ENCODE peak calls at places on chromosomes 16 and 17, in five cellular contexts. W is SK-N-SH, A is K562, P is GM12891, F is HepG2. H is an unnamed sample.

GRCh38 chr16:8632675-8633182 is 11.2 kb downstream of the METTL22 start:
- DNase-seq in W (no peak), A (no peak), P (no peak), F (no peak), H (no peak)

GRCh38 chr16:13110124-13110796 is 208.9 kb downstream of the SHISA9 start:
- DNase-seq in W (no peak), A (no peak), P (no peak), F (peak), H (no peak)

GRCh38 chr16:11175850-11176341 is 80.1 kb downstream of the SOCS1 start:
- DNase-seq in W (no peak), A (no peak), P (peak), F (no peak), H (peak)

GRCh38 chr17:9044796-9045470 is 23.6 kb downstream of the NTN1 start:
- DNase-seq in W (no peak), A (no peak), P (no peak), F (no peak), H (no peak)

GRCh38 chr17:7184647-7185046 is 5.5 kb upstream of the ASGR1 start:
- DNase-seq in W (no peak), A (no peak), P (no peak), F (no peak), H (no peak)

GRCh38 chr16:67940436-67941089 is 3.4 kb downstream of the LCAT start:
- DNase-seq in W (no peak), A (no peak), P (no peak), F (no peak), H (no peak)

GRCh38 chr17:76554131-76554530 is 14.3 kb downstream of the PRCD start:
- DNase-seq in W (no peak), A (no peak), P (no peak), F (no peak), H (no peak)

GRCh38 chr16:27108826-27109665 is 42.3 kb downstream of the C16orf82 start:
- DNase-seq in W (no peak), A (no peak), P (no peak), F (no peak), H (no peak)

GRCh38 chr16:427295-427694 is 1.8 kb downstream of the RAB11FIP3 start:
- DNase-seq in W (no peak), A (no peak), P (no peak), F (no peak), H (no peak)
- TF ChIP-seq TAF1 in W (no peak), A (no peak), P (no peak), F (no peak), H (no peak)

GRCh38 chr16:65124596-65124995 is 2.7 kb upstream of the CDH11 start:
- DNase-seq in W (no peak), A (no peak), P (no peak), F (no peak), H (no peak)

GRCh38 chr16:65122724-65122973 is 786 bp upstream of the CDH11 start:
- DNase-seq in W (no peak), A (no peak), P (no peak), F (no peak), H (no peak)

GRCh38 chr16:65121870-65122723 is at the start of gene CDH11:
- DNase-seq in W (peak), A (no peak), P (no peak), F (no peak), H (no peak)

GRCh38 chr16:65123846-65124513 is 2.1 kb upstream of the CDH11 start:
- DNase-seq in W (no peak), A (no peak), P (no peak), F (no peak), H (no peak)

DNA sequence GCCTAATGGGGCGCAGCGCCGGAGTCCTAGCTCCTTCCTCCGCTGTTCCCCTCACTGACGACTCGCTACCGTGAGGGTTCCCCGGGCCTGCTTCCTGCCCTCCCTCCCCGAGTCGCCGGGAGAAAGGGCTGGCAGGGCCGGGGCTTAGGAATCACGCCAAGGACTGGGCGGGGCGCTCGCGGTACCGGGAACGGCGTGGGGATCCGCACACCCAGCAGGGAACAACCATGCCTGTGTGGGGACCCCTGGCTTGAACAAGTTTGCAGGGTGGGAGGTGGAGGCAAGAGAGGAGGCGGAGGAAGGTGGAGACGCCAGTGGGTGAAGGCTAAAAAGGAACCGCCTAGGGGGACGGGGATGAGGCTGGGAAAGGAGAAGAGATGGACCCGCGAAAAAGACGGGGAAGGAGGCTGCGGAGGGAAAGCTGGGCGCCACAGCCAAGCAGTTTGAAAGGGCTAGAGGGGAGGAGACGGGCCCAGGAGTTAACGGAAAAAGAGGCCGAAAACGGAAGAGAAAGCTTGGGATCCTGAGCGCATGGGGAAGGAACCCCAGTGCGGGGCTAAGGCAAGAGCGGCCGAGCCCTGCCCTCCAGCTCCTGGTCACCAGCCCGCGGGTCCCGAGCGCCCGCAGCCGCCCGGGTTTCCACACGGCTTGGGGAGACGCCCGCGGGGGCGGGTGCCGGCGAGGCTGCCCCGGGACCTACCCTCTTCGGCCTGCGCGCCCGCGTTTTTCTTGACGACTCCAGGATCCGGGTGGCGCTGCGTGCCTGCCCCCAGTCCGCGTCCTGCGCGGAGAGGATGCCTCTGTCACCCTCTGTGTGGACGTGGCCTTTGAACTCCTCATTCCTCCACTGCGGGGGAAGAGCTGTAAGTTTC is 1.3 kb upstream of the CDH11 start:
- DNase-seq in W (peak), A (no peak), P (no peak), F (no peak), H (no peak)
- TF ChIP-seq POLR2AphosphoS5 in W (peak), A (no peak), P (no peak), F (no peak), H (no peak)

DNA sequence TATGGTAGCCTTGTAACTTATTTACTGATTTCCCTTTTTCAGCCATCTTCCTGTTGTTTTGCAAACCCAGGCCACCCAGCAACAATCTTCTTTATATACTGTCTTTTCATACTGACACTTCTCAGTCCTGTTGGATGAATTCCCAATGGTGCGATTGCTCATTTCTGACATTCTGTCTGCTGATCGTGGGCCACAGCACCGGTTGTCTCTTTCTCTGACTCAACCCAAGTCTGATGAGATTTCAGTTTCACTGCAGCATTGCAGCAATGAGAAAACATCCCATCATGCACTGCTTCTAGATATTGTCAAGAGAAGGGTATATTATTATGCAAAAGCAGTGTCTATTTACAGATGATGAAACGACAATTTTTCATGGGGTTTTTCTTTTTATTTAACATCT is 349.2 kb upstream of the HSBP1 start:
- DNase-seq in W (no peak), A (no peak), P (no peak), F (no peak), H (no peak)
- TF ChIP-seq TAF1 in W (no peak), A (no peak), P (no peak), F (no peak), H (no peak)

GRCh38 chr17:49225554-49226236 is 4.9 kb downstream of the PHOSPHO1 start:
- DNase-seq in W (no peak), A (no peak), P (no peak), F (no peak), H (no peak)
- TF ChIP-seq POLR2AphosphoS5 in W (no peak), A (no peak), P (no peak), F (no peak), H (peak)

GRCh38 chr17:17109896-17110295 is 67.6 kb downstream of the MPRIP start:
- DNase-seq in W (no peak), A (no peak), P (no peak), F (no peak), H (no peak)

GRCh38 chr17:17111401-17112393 is 69.4 kb downstream of the MPRIP start:
- DNase-seq in W (no peak), A (no peak), P (no peak), F (no peak), H (no peak)

GRCh38 chr17:17108681-17109049 is 66.4 kb downstream of the MPRIP start:
- DNase-seq in W (peak), A (no peak), P (no peak), F (no peak), H (no peak)

GRCh38 chr17:17109231-17109630 is 67.0 kb downstream of the MPRIP start:
- DNase-seq in W (no peak), A (no peak), P (no peak), F (no peak), H (no peak)

DNA sequence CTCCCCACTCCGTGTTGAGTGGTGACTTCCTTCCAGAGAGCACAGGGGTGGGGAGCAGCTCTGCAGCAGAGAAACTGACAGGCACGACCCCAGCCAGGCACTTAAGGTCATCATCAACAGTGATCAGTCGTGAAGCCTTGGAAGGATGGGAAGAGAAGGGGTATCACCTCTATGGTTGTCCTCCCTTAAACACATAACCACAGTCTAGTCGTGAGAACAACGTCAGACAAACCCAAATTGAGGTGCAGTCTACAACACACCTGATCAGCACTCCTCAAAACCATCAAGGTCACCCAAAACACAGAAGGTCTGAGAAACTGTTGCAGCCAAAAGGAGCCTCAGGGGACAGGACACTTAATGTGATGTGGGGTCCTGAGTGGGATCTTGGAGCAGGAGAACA is 68.3 kb downstream of the MPRIP start:
- DNase-seq in W (no peak), A (no peak), P (no peak), F (no peak), H (no peak)
- TF ChIP-seq TAF1 in W (no peak), A (no peak), P (no peak), F (no peak), H (no peak)

GRCh38 chr17:75313941-75314550 is 24.8 kb upstream of the SLC25A19 start:
- DNase-seq in W (no peak), A (no peak), P (peak), F (peak), H (no peak)
- TF ChIP-seq POLR2AphosphoS5 in W (no peak), A (no peak), P (no peak), F (no peak), H (peak)

DNA sequence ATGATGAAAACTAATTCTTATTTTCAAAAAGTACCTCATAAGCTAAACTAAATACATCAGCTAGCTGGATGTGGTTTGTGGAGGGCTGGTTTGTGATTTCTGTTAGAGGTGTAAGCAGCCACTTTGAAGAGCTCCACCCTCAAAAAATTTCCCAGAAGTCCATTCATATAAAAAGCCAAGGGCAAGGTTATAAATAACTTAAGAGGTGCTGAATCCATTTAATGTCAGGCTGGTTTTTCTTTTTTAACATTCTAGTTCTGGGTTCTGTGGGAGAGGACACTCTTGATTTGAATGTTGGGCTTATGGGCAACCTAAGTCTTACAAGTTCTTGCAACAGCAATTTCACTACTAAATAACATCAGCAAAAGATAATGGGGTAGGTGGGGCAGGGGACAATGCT is 3.4 kb upstream of the WIPI1 start:
- DNase-seq in W (no peak), A (no peak), P (no peak), F (no peak), H (no peak)
- TF ChIP-seq TAF1 in W (no peak), A (no peak), P (no peak), F (no peak), H (no peak)

DNA sequence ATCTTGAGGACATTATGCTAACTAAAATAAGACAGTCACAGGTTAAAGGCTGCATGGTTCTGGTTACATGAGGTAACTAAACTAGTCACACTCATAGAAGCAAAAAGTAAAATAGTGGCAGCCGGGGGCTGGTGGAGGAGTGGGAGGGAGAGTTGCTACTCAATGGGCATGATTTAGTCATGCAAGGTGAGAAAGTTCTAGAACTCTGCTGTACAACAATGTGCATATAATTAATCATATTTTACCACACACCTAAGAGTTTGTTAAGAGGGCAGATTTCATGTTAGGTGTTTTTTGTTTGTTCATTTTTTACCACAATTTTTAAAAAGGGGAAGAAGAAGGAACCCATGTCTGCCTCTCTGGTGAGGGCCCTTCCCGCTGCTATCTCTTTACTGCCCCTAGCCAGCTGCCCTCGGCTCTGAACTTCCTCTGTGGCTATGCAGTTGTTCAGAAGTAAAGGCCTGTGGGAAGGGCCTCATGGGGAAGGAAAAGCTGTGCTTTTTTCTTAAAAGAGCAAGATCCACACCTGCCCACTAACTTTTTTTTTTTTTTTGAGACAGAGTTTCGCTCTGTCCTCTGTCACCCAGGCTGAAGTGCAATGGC is 11.2 kb downstream of the CD300LB start:
- DNase-seq in W (no peak), A (no peak), P (no peak), F (no peak), H (no peak)
- TF ChIP-seq POLR2AphosphoS5 in W (no peak), A (no peak), P (no peak), F (no peak), H (no peak)

DNA sequence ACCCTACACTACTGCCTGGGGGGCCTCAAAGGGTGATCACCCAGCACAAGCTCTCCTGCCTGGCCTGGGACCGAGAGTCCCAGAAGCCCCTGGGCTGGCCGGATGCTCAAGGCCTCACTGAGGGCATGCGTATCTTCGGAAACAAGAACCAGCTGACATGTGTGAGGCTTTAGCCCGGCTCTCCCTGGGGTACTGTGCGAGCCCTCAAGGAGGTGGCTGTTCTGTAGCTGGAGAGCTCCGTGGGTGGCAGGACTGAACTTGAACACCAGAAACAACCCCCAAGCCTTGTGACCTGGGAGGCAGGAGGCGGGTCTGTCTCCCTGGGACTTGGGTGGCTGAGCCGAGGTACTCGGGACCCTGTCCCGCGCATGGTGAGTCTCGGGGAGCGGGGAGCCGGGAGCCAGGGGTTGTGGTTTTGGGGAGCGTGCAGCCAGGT is 7.0 kb downstream of the DPEP1 start:
- DNase-seq in W (no peak), A (no peak), P (no peak), F (no peak), H (no peak)
- TF ChIP-seq TAF1 in W (no peak), A (no peak), P (no peak), F (no peak), H (no peak)

H was measured in GM12892.